ENCODE peak calls at places on chromosomes 7 and 10, in five cellular contexts. H, U, Y, M and O are unnamed samples.
A peak's percentile ranks its signal among the peaks of the same experiment; 100 is the strongest.

GRCh38 chr10:88110355-88110754 is 246.9 kb downstream of the PTEN start:
- DNase-seq in H (no peak), U (no peak), Y (peak; percentile 55), M (no peak), O (no peak)

GRCh38 chr10:521261-521660 is 168.2 kb downstream of the DIP2C start:
- DNase-seq in H (no peak), U (no peak), Y (no peak), M (no peak), O (no peak)

GRCh38 chr10:76352300-76352699 is 920.9 kb downstream of the LRMDA start:
- DNase-seq in H (no peak), U (no peak), Y (peak; percentile 94), M (no peak), O (no peak)

GRCh38 chr7:39299695-39300094 is 266.5 kb upstream of the YAE1 start:
- DNase-seq in H (no peak), U (no peak), Y (no peak), M (no peak), O (no peak)

GRCh38 chr7:128017880-128018845 is 13.1 kb downstream of the LRRC4 start:
- DNase-seq in H (no peak), U (no peak), Y (peak; percentile 36), M (no peak), O (no peak)

GRCh38 chr7:5183155-5183554 is 6.9 kb upstream of the WIPI2 start:
- DNase-seq in H (no peak), U (no peak), Y (no peak), M (no peak), O (no peak)

GRCh38 chr10:119737827-119738226 is 12.0 kb downstream of the INPP5F start:
- DNase-seq in H (no peak), U (no peak), Y (peak; percentile 95), M (no peak), O (peak; percentile 77)

GRCh38 chr10:124318811-124319210 is 99.9 kb downstream of the OAT start:
- DNase-seq in H (no peak), U (no peak), Y (no peak), M (no peak), O (no peak)

GRCh38 chr10:47225928-47226645 is 73.9 kb upstream of the GDF10 start:
- DNase-seq in H (no peak), U (no peak), Y (no peak), M (no peak), O (no peak)

GRCh38 chr7:86823769-86824168 is 180.1 kb downstream of the GRM3 start:
- DNase-seq in H (no peak), U (no peak), Y (no peak), M (no peak), O (no peak)

GRCh38 chr7:51250517-51250916 is 66.1 kb downstream of the COBL start:
- DNase-seq in H (no peak), U (no peak), Y (no peak), M (no peak), O (no peak)

GRCh38 chr7:264541-265191 is 25.3 kb upstream of the FOXL3 start:
- DNase-seq in H (no peak), U (no peak), Y (no peak), M (no peak), O (no peak)

GRCh38 chr7:116784647-116785046 is 77.7 kb upstream of the CAPZA2 start:
- DNase-seq in H (no peak), U (no peak), Y (no peak), M (no peak), O (no peak)

GRCh38 chr7:72435366-72435765 is 23.2 kb upstream of the CALN1 start:
- DNase-seq in H (no peak), U (no peak), Y (no peak), M (peak; percentile 46), O (peak; percentile 26)

GRCh38 chr7:23487670-23488069 is 17.4 kb upstream of the IGF2BP3 start:
- DNase-seq in H (no peak), U (no peak), Y (no peak), M (no peak), O (no peak)

GRCh38 chr10:108544500-108545120 is 1378.7 kb downstream of the XPNPEP1 start:
- DNase-seq in H (peak; percentile 32), U (peak; percentile 17), Y (peak; percentile 47), M (peak; percentile 33), O (peak; percentile 60)